ENCODE peak calls at places on chromosomes 16 and 17, in six cellular contexts. E is mammary epithelial cell, N is left ventricle myocardium inferior, Q is retinal pigment epithelial cell, I is tibial nerve, T is heart right ventricle. A is an unnamed sample.

GRCh38 chr17:65332375-65332774 is 195.2 kb downstream of the RGS9 start:
- DNase-seq in I (no peak), T (no peak), N (no peak), Q (no peak), E (peak), A (peak)

GRCh38 chr17:489758-490329 is 137.2 kb upstream of the RPH3AL start:
- DNase-seq in Q (no peak), T (peak), N (no peak), I (no peak), E (peak), A (peak)

GRCh38 chr17:18860161-18860972 is 2.4 kb downstream of the PRPSAP2 start:
- DNase-seq in Q (no peak), T (no peak), I (no peak), N (no peak), E (no peak), A (no peak)

GRCh38 chr17:60579090-60579489 is 20.9 kb upstream of the PPM1D start:
- DNase-seq in I (no peak), N (no peak), E (no peak), Q (no peak), T (no peak), A (no peak)

GRCh38 chr16:66127459-66128362 is 238.8 kb upstream of the CDH5 start:
- DNase-seq in E (no peak), Q (no peak), I (peak), N (no peak), T (peak), A (no peak)

GRCh38 chr16:47308601-47309000 is 152.3 kb downstream of the ITFG1 start:
- DNase-seq in E (no peak), T (no peak), I (no peak), N (no peak), Q (no peak), A (no peak)

GRCh38 chr16:30924086-30924714 is 828 bp downstream of the FBXL19 start:
- DNase-seq in Q (no peak), T (peak), N (no peak), I (no peak), E (no peak), A (no peak)

GRCh38 chr16:3094289-3095027 is 4.6 kb downstream of the ZSCAN10 start:
- DNase-seq in Q (no peak), T (no peak), E (peak), N (no peak), I (no peak), A (peak)

GRCh38 chr16:68644715-68645493 is at the start of gene CDH3:
- DNase-seq in Q (no peak), E (peak), N (no peak), I (no peak), T (no peak), A (no peak)

GRCh38 chr17:40980594-40980993 is 3.5 kb downstream of the KRT40 start:
- DNase-seq in Q (no peak), N (no peak), T (no peak), I (no peak), E (no peak), A (peak)

GRCh38 chr17:40981115-40981514 is 3.0 kb downstream of the KRT40 start:
- DNase-seq in Q (no peak), N (no peak), E (no peak), T (no peak), I (no peak), A (no peak)

GRCh38 chr17:40984226-40984625 is at the start of gene KRT40:
- DNase-seq in T (no peak), I (no peak), E (no peak), N (no peak), Q (no peak), A (no peak)

GRCh38 chr17:40978752-40979151 is 5.4 kb downstream of the KRT40 start:
- DNase-seq in I (no peak), T (no peak), N (no peak), E (peak), Q (no peak), A (no peak)

DNA sequence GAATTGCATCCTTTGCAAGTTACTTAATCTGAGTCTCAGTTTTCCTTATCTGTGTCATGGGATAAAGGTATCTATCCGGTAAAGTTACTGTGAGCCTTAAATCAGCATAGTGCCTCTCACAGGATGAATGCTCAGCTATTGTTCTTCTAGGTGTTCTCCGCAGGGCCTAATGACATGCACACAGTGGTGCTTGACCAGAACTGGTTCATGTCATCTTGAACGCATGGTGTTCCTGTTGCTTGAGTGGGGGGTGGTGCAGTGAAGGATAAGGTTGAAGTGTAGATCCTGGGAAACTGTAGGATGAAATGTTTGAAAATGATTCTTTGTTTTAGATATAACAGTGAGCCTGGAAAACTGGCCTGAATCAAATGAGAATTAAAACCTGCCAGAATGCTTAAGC is 4.0 kb downstream of the KRT40 start:
- DNase-seq in E (no peak), Q (no peak), T (no peak), I (no peak), N (no peak), A (no peak)
- H3K4me3 ChIP-seq in E (no peak), Q (no peak), T (no peak), I (no peak), N (no peak), A (no peak)

GRCh38 chr17:55167024-55167721 is 97.6 kb upstream of the HLF start:
- DNase-seq in Q (no peak), N (no peak), E (no peak), T (no peak), I (no peak), A (peak)
- TF ChIP-seq CTCF in Q (no peak), N (no peak), E (no peak), T (no peak), I (no peak), A (no peak)

DNA sequence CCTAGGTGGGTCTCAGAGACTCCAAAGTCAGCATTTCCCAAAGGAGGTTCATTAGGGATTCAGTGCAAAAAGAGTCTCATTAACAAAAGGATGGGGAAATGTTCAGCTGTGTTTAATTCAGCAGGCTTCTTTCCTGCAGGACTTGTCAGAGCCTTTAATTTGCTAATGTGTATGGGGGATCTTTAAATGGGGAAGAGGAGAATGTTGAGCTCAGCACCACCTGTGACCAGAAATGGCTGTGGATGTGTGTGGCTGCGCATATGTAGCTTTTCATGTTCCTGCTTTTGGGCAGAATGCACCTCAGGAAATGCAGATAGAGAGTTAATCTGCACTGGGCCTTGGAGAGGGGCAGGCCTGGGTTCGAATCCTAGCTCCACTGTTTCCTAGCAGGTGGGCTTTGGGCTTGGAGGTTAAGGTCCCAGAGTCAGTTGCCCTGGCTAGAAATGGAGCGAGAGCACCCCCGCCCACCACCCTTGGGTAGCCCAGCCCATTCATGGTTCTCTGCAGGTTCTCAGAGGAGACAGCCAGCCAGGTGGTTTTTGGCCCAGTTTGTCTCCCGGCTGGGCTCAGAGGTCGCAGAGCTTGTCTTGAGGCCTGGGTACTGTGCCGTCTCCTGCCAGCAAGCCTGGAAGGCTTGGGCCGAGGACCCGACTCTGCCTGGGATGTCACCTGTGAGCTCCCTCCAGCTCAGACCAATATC is 9.2 kb downstream of the ADCY7 start:
- DNase-seq in T (no peak), I (no peak), E (no peak), N (no peak), Q (no peak), A (no peak)
- H3K4me3 ChIP-seq in T (peak), I (peak), E (no peak), N (peak), Q (no peak), A (no peak)

DNA sequence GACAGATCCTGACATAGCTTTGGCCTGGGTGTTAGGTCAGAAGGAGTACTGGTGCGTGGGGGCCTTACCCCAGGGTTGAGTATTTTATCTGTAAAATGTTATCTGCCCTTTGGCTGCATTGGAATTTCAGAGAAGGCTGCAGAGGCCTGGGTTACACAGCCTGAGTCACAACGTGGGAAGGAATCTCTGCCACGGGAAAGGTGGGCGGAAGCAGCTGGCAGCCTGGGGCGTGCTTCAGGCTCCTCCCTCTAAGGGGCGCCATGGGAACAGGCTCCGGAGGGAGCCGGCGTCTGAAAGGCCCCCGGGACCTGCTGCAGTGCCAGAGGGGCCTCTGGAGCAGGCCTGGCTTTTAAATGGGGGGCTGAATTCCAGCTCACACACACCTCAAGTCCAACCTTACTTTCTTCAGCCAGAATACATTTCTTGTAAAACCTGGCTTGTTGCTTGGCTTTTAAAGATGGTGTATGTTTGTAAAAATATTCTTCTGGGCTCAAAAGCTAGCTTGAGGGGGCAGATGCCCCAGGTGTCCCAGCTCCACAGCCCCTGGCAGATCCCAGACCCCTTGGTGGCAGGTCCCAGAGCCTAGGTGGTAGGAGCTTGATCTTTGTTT is 142.2 kb downstream of the RAB11FIP4 start:
- DNase-seq in I (no peak), Q (no peak), N (no peak), E (peak), T (no peak), A (peak)
- TF ChIP-seq CTCF in I (peak), Q (peak), N (peak), E (peak), T (peak), A (peak)

GRCh38 chr17:7852919-7853692 is 1.8 kb upstream of the TMEM88 start:
- DNase-seq in E (no peak), I (no peak), Q (no peak), T (no peak), N (no peak), A (no peak)

GRCh38 chr17:7852262-7852670 is 2.6 kb upstream of the TMEM88 start:
- DNase-seq in N (no peak), I (no peak), T (no peak), E (no peak), Q (no peak), A (no peak)

GRCh38 chr17:7850970-7851437 is 3.9 kb upstream of the TMEM88 start:
- DNase-seq in T (no peak), N (no peak), I (no peak), E (no peak), Q (no peak), A (no peak)

GRCh38 chr17:7850118-7850504 is 4.8 kb upstream of the TMEM88 start:
- DNase-seq in Q (no peak), I (no peak), E (no peak), N (no peak), T (no peak), A (no peak)

DNA sequence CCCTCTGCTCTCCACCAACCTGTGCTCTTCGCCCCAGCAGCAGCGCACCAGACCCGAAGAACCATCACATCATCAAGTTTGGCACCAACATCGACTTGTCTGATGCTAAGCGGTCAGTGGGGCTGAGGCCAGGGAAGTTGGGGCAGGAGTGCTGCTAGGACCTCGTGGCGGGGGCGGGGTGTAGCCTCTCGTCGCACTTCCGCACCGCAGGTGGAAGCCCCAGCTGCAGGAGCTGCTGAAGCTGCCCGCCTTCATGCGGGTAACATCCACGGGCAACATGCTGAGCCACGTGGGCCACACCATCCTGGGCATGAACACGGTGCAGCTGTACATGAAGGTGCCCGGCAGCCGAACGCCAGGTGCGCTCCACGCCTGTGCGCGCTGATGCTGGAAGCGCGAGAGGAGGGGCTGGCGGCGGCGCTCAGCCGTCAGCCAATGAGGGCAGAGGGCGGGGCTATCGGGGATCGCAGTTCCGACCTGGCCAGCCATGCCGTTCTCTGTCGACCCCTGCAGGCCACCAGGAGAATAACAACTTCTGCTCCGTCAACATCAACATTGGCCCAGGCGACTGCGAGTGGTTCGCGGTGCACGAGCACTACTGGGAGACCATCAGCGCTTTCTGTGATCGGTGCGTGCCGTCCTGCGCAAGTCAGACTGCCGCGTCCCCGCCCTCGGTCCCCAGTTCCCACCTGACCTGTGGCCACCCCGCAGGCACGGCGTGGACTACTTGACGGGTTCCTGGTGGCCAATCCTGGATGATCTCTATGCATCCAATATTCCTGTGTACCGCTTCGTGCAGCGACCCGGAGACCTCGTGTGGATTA is 3.2 kb upstream of the TMEM88 start:
- DNase-seq in N (peak), Q (no peak), E (peak), I (peak), T (peak), A (peak)
- H3K4me3 ChIP-seq in N (peak), Q (no peak), E (peak), I (no peak), T (peak), A (no peak)

GRCh38 chr16:57377080-57377841 is 5.0 kb downstream of the CX3CL1 start:
- DNase-seq in Q (no peak), E (peak), N (no peak), I (no peak), T (no peak), A (no peak)
- TF ChIP-seq CTCF in Q (no peak), E (no peak), N (no peak), I (no peak), T (no peak), A (no peak)

DNA sequence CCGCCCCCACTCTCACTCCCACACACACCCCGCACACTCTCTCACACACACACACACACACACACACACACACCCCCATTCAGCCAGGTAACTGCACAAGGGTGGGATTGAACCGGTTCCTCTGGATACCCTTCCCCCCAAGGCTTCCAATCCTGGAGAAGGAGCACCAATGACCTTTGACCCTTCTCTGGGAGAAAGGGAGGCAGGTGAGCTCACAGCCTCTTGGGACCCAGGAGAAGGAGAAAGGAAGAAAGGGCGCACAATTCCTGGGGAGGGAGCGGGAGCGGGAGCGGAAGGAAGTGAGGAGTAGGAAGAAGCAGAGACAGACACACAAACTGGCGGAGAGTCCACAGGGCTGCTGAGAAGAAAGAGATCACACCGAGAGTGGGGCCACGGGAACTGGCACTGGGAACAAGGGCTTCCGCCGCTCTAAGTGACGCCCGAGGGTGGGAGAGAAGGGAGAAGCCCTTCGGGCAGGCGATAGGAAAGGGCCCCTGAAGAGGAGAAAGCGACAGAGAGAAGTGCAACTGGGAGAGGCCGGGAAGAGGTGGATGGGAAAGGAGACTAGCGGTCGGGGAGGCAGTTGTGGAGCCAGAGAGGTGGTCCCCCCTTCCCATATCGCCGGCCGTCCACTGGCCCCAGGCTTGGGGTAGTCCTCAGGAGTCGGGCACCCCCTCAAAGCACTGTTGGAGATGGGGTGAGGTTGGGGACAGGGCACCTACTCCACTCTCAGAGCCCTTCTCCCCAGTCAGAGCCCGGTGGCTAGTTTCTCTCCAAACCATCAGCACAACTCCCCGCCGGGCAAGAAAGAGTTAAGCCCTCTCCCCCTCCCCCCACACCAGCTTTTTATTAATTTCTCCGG is 1.3 kb downstream of the SAMD14 start:
- DNase-seq in N (no peak), I (no peak), Q (no peak), E (no peak), T (no peak), A (peak)
- H3K4me3 ChIP-seq in N (peak), I (peak), Q (peak), E (no peak), T (peak), A (peak)

A was measured in astrocyte of the spinal cord.